ENCODE peak calls at places on chromosomes 11 and 22, in eight cellular contexts. H is GM06990, U is OCI-LY7, E is uterus, J is prostate gland, K is hepatocyte, O is mucosa of descending colon, B is fibroblast of lung. X is an unnamed sample.

GRCh38 chr22:26398741-26399153 is 30.3 kb upstream of the ASPHD2 start:
- DNase-seq in H (no peak), U (peak; percentile 71), E (peak; percentile 33), J (peak; percentile 62), K (peak; percentile 76), O (no peak), B (peak; percentile 77), X (peak; percentile 59)

GRCh38 chr11:92314499-92314898 is 89.9 kb downstream of the FAT3 start:
- DNase-seq in H (no peak), U (no peak), E (no peak), J (no peak), K (no peak), O (no peak), B (no peak), X (no peak)

GRCh38 chr11:85823816-85824215 is 12.9 kb upstream of the SYTL2 start:
- DNase-seq in H (no peak), U (no peak), E (no peak), J (no peak), K (no peak), O (no peak), B (no peak), X (no peak)

GRCh38 chr22:42743501-42743991 is 22.9 kb upstream of the A4GALT start:
- DNase-seq in H (no peak), U (no peak), E (peak; percentile 79), J (peak; percentile 43), K (peak; percentile 67), O (peak; percentile 73), B (no peak), X (peak; percentile 69)

GRCh38 chr11:72446929-72447753 is 12.8 kb upstream of the CLPB start:
- DNase-seq in H (no peak), U (peak; percentile 64), E (no peak), J (peak; percentile 8), K (peak; percentile 68), O (no peak), B (peak; percentile 67), X (peak; percentile 44)

GRCh38 chr11:101030015-101030414 is 99.6 kb downstream of the PGR start:
- DNase-seq in H (no peak), U (no peak), E (no peak), J (no peak), K (no peak), O (no peak), B (peak; percentile 20), X (no peak)

GRCh38 chr11:119315139-119316016 is 1.6 kb downstream of the MCAM start:
- DNase-seq in H (peak; percentile 55), U (peak; percentile 73), E (no peak), J (no peak), K (no peak), O (no peak), B (peak; percentile 18), X (no peak)

GRCh38 chr11:118657238-118657637 is 22.2 kb downstream of the TREH start:
- DNase-seq in H (no peak), U (peak; percentile 20), E (no peak), J (no peak), K (no peak), O (no peak), B (no peak), X (no peak)

GRCh38 chr22:46001426-46002106 is 24.6 kb upstream of the WNT7B start:
- DNase-seq in H (no peak), U (no peak), E (no peak), J (no peak), K (no peak), O (peak; percentile 33), B (no peak), X (no peak)

DNA sequence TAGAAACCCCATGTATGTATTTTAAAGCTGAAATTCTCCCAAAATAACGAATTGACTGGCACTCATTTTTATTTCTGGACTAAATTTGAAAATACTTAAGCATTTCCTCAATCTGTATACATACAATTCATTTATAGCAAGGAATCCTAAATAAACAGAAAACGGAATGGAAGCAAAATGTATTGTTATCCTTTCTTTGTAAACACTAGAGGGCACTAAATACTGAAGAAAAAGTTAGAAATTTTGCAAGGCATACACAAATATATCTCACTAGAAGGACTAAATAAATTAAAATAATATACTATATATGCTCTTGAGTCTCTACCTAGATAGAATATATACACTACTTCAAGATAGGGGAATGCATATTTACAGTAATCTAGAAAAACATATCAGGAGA is 23.1 kb upstream of the ANO5 start:
- DNase-seq in H (no peak), U (peak; percentile 1), E (no peak), J (no peak), K (no peak), O (no peak), B (peak; percentile 1), X (no peak)
- TF ChIP-seq CTCF in H (peak; percentile 27), U (peak; percentile 74), E (no peak), J (no peak), K (peak; percentile 67), O (no peak), B (no peak), X (no peak)

DNA sequence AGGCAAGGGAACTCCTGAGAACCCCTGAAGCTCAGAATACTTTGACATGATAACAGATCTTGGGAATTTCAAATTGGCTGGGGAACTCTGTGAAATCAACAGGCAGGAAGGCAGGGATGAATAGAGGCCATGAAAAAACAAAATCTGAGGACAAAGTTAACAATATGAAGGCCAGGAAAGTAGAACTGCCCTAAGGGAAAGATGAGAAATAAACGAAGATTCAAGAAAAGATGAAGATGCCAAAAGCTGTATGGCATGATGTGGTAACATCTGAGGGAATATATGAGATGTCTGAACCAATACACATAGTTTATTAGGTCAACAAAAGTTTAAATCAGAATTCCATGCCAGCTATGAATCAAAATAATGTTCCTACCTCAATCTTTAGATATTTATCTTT is 25.0 kb downstream of the SERGEF start:
- DNase-seq in H (no peak), U (no peak), E (no peak), J (no peak), K (no peak), O (no peak), B (no peak), X (no peak)
- H3K4me3 ChIP-seq in H (no peak overlapping the region), U (no peak overlapping the region), E (no peak overlapping the region), J (no peak overlapping the region), K (no peak overlapping the region), O (no peak overlapping the region), B (no peak overlapping the region), X (no peak overlapping the region)

DNA sequence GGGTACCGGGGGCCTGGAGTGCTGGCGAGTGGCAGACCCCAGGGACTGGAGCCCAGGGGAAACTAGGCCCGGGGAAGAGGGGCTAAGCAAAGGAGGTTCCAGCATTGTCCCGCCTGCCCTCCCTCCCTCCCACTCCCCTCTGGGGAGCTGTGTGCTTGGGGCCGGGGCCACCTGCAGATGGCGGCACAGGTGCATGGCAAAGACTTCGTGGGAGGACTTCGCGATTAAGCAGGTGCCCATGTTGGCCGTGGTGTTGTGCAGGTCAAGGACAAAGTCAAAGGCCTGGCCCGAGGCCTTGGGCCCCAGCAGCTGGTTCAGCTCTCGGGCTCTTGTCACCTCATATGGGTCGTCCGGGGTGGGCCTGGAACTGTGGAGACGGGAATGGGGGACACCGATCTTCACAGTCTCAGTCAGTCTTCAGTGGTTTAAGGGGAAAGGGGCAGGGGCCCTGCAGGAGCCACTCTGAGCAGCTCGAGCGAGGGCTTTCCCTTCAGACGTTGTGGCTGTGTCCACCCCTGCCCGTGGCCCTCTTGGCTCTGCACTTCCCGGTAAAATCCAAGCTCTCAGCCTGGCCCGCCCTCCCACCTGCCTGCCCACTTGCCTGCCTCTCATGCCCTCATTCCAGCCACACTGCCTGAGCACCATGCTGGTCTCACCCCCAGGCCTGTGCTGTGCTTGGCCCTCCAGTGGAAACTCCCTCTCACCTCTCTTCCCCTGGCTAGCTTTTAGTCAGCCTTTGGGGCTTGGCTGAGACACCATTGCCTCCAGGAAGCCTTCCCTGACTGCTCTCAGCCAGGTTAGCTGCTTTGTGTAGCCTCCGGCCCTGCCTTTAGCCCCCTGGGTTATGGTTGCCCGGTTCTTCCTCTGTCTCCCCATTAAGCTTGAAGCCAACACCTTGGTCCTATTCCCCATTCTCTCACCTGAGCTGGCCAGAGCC is 4.7 kb downstream of the ACY3 start:
- DNase-seq in H (peak; percentile 52), U (peak; percentile 88), E (no peak), J (no peak), K (no peak), O (peak; percentile 54), B (no peak), X (no peak)
- TF ChIP-seq CTCF in H (peak; percentile 41), U (peak; percentile 78), E (no peak), J (no peak), K (no peak), O (no peak), B (no peak), X (no peak)

GRCh38 chr11:35583843-35584242 is 34.4 kb upstream of the FJX1 start:
- DNase-seq in H (no peak), U (no peak), E (no peak), J (no peak), K (no peak), O (no peak), B (no peak), X (no peak)
- H3K4me3 ChIP-seq in H (no peak overlapping the region), U (no peak overlapping the region), E (no peak overlapping the region), J (no peak overlapping the region), K (no peak overlapping the region), O (no peak overlapping the region), B (no peak overlapping the region), X (no peak overlapping the region)

GRCh38 chr11:67043572-67044329 is 12.9 kb upstream of the RHOD start:
- DNase-seq in H (no peak), U (no peak), E (no peak), J (no peak), K (no peak), O (no peak), B (peak; percentile 37), X (no peak)

GRCh38 chr11:67041602-67042001 is 15.0 kb upstream of the RHOD start:
- DNase-seq in H (no peak), U (no peak), E (no peak), J (no peak), K (no peak), O (no peak), B (no peak), X (no peak)

GRCh38 chr11:67044496-67044895 is 12.2 kb upstream of the RHOD start:
- DNase-seq in H (no peak), U (no peak), E (no peak), J (no peak), K (no peak), O (no peak), B (peak; percentile 50), X (no peak)

GRCh38 chr11:67045314-67045713 is 11.3 kb upstream of the RHOD start:
- DNase-seq in H (peak; percentile 56), U (no peak), E (no peak), J (no peak), K (no peak), O (no peak), B (peak; percentile 95), X (peak; percentile 54)

GRCh38 chr11:67040147-67040546 is 16.5 kb upstream of the RHOD start:
- DNase-seq in H (no peak), U (no peak), E (no peak), J (no peak), K (no peak), O (no peak), B (no peak), X (no peak)
- TF ChIP-seq CTCF in H (no peak), U (no peak), E (no peak), J (no peak), K (no peak), O (no peak), B (no peak), X (no peak)